ENCODE peak calls at places on chromosomes 3 and 15, in eight cellular contexts. O is activated CD8-positive, alpha-beta T cell treated with anti-CD3 and anti-CD28 coated beads for 36 hours; Y is stomach; I is GM12878; D is AG09319; V is hepatocyte; P is natural killer cell; K is DND-41. H is an unnamed sample.

GRCh38 chr3:27568393-27568792 is 84.2 kb upstream of the SLC4A7 start:
- DNase-seq in O (no peak), Y (peak), I (no peak), D (no peak), V (peak), P (no peak), K (no peak), H (no peak)

GRCh38 chr15:26841514-26841913 is 25.3 kb upstream of the GABRA5 start:
- DNase-seq in O (no peak), Y (no peak), I (no peak), D (no peak), V (no peak), P (no peak), K (no peak), H (no peak)

GRCh38 chr3:194162070-194162678 is 26.2 kb downstream of the HES1 start:
- DNase-seq in O (no peak), Y (no peak), I (no peak), D (no peak), V (peak), P (no peak), K (no peak), H (no peak)

GRCh38 chr3:8621141-8621540 is 23.5 kb downstream of the SSUH2 start:
- DNase-seq in O (no peak), Y (no peak), I (no peak), D (no peak), V (no peak), P (no peak), K (no peak), H (no peak)

GRCh38 chr15:71596672-71597071 is 213.7 kb upstream of the NR2E3 start:
- DNase-seq in O (no peak), Y (peak), I (no peak), D (peak), V (no peak), P (no peak), K (no peak), H (no peak)

GRCh38 chr3:30438121-30438520 is 168.3 kb upstream of the TGFBR2 start:
- DNase-seq in O (no peak), Y (no peak), I (no peak), D (no peak), V (no peak), P (no peak), K (no peak), H (no peak)

GRCh38 chr15:54101664-54102270 is 123.5 kb downstream of the UNC13C start:
- DNase-seq in O (no peak), Y (no peak), I (no peak), D (no peak), V (no peak), P (no peak), K (no peak), H (no peak)

GRCh38 chr3:65979152-65979551 is 59.6 kb downstream of the MAGI1 start:
- DNase-seq in O (no peak), Y (no peak), I (no peak), D (peak), V (no peak), P (no peak), K (no peak), H (no peak)

GRCh38 chr3:42490243-42490642 is 12.2 kb upstream of the VIPR1 start:
- DNase-seq in O (no peak), Y (peak), I (peak), D (no peak), V (peak), P (no peak), K (no peak), H (no peak)

GRCh38 chr3:197733042-197733441 is 3.7 kb downstream of the RUBCN start:
- DNase-seq in O (no peak), Y (no peak), I (no peak), D (no peak), V (no peak), P (no peak), K (no peak), H (no peak)

GRCh38 chr3:87771338-87772059 is 287.3 kb downstream of the CGGBP1 start:
- DNase-seq in O (peak), Y (no peak), I (peak), D (no peak), V (peak), P (no peak), K (peak), H (peak)

GRCh38 chr3:120705851-120706582 is 24.0 kb upstream of the HGD start:
- DNase-seq in O (no peak), Y (no peak), I (no peak), D (no peak), V (no peak), P (no peak), K (no peak), H (no peak)

GRCh38 chr3:82474140-82474539 is 712.7 kb upstream of the GBE1 start:
- DNase-seq in O (no peak), Y (no peak), I (no peak), D (no peak), V (no peak), P (no peak), K (no peak), H (no peak)

GRCh38 chr3:37813403-37813802 is 48.3 kb upstream of the CTDSPL start:
- DNase-seq in O (no peak), Y (no peak), I (peak), D (no peak), V (no peak), P (no peak), K (no peak), H (no peak)

GRCh38 chr15:76162050-76162425 is 102.3 kb downstream of the TMEM266 start:
- DNase-seq in O (no peak), Y (no peak), I (no peak), D (no peak), V (no peak), P (no peak), K (no peak), H (no peak)

GRCh38 chr3:161946443-161946960 is 449.9 kb downstream of the OTOL1 start:
- DNase-seq in O (no peak), Y (no peak), I (no peak), D (no peak), V (no peak), P (no peak), K (no peak), H (no peak)

GRCh38 chr3:113496924-113497323 is 18.0 kb downstream of the SPICE1 start:
- DNase-seq in O (no peak), Y (no peak), I (no peak), D (no peak), V (no peak), P (no peak), K (no peak), H (no peak)

GRCh38 chr15:67240235-67241131 is 14.0 kb downstream of the AAGAB start:
- DNase-seq in O (peak), Y (peak), I (peak), D (no peak), V (peak), P (no peak), K (no peak), H (no peak)

GRCh38 chr15:71242292-71242691 is 127.0 kb downstream of the THSD4 start:
- DNase-seq in O (no peak), Y (no peak), I (no peak), D (no peak), V (no peak), P (no peak), K (no peak), H (no peak)

GRCh38 chr3:7630925-7631324 is 770.0 kb downstream of the GRM7 start:
- DNase-seq in O (no peak), Y (peak), I (no peak), D (no peak), V (peak), P (no peak), K (no peak), H (no peak)

GRCh38 chr15:28125673-28126651 is 26.8 kb upstream of the OCA2 start:
- DNase-seq in O (no peak), Y (no peak), I (no peak), D (peak), V (peak), P (no peak), K (no peak), H (no peak)

GRCh38 chr3:71713041-71713440 is 12.2 kb downstream of the EIF4E3 start:
- DNase-seq in O (no peak), Y (no peak), I (no peak), D (no peak), V (no peak), P (no peak), K (no peak), H (no peak)

GRCh38 chr3:64166584-64167155 is 58.6 kb downstream of the PRICKLE2 start:
- DNase-seq in O (no peak), Y (no peak), I (no peak), D (no peak), V (no peak), P (no peak), K (no peak), H (no peak)

GRCh38 chr15:83106994-83107840 is at the start of gene TM6SF1:
- DNase-seq in O (peak), Y (no peak), I (no peak), D (no peak), V (peak), P (peak), K (peak), H (no peak)

GRCh38 chr3:62134061-62134496 is 239.3 kb downstream of the FEZF2 start:
- DNase-seq in O (no peak), Y (peak), I (no peak), D (no peak), V (no peak), P (no peak), K (no peak), H (no peak)

GRCh38 chr3:112653209-112653871 is 12.4 kb upstream of the CCDC80 start:
- DNase-seq in O (no peak), Y (no peak), I (no peak), D (no peak), V (peak), P (no peak), K (no peak), H (no peak)

GRCh38 chr15:69807752-69808151 is 290.0 kb downstream of the TLE3 start:
- DNase-seq in O (peak), Y (no peak), I (no peak), D (no peak), V (peak), P (no peak), K (no peak), H (no peak)

GRCh38 chr3:42097166-42097946 is 6.2 kb downstream of the TRAK1 start:
- DNase-seq in O (peak), Y (no peak), I (no peak), D (no peak), V (no peak), P (no peak), K (no peak), H (no peak)

GRCh38 chr3:60215952-60216351 is 1035.3 kb downstream of the FHIT start:
- DNase-seq in O (no peak), Y (no peak), I (no peak), D (no peak), V (no peak), P (no peak), K (no peak), H (no peak)

GRCh38 chr15:40498418-40498817 is 27.6 kb downstream of the CHST14 start:
- DNase-seq in O (no peak), Y (no peak), I (no peak), D (no peak), V (no peak), P (no peak), K (no peak), H (no peak)

GRCh38 chr3:20561166-20561565 is 375.2 kb upstream of the SGO1 start:
- DNase-seq in O (no peak), Y (no peak), I (no peak), D (no peak), V (no peak), P (no peak), K (no peak), H (no peak)
- TF ChIP-seq CTCF in O (no peak), Y (no peak), I (no peak), D (no peak), V (no peak), P (no peak), K (no peak), H (no peak)

GRCh38 chr15:81293728-81294500 is 30.0 kb downstream of the STARD5 start:
- DNase-seq in O (peak), Y (peak), I (peak), D (no peak), V (no peak), P (peak), K (peak), H (no peak)

GRCh38 chr15:81295466-81296145 is 28.3 kb downstream of the STARD5 start:
- DNase-seq in O (peak), Y (no peak), I (no peak), D (no peak), V (no peak), P (no peak), K (no peak), H (no peak)

GRCh38 chr15:81296218-81296617 is 27.7 kb downstream of the STARD5 start:
- DNase-seq in O (no peak), Y (no peak), I (no peak), D (no peak), V (no peak), P (no peak), K (peak), H (no peak)

GRCh38 chr15:81292516-81293001 is 31.4 kb downstream of the STARD5 start:
- DNase-seq in O (peak), Y (no peak), I (peak), D (no peak), V (no peak), P (no peak), K (no peak), H (no peak)

DNA sequence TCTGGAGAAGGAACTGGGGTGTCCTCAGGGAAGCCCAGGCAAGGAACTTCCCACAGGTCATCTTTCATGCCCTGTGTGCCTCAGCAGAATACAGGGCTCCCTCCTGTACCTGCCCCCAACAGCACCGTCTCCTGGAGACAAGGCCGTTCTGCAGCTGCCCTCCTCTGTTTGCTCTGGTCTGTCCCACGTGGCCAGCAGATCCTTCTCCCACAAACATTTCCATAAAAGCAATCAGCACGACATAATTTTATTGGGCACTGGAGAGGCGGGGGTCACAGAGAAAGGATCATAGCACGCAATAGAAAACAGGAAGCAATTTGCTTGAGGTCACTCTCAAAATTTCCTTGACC is 29.5 kb downstream of the STARD5 start:
- DNase-seq in O (peak), Y (no peak), I (no peak), D (no peak), V (no peak), P (no peak), K (no peak), H (no peak)
- TF ChIP-seq CTCF in O (peak), Y (no peak), I (peak), D (no peak), V (no peak), P (no peak), K (peak), H (no peak)

GRCh38 chr3:40073310-40074007 is 236.0 kb upstream of the EIF1B start:
- DNase-seq in O (no peak), Y (no peak), I (no peak), D (no peak), V (peak), P (no peak), K (no peak), H (no peak)
- TF ChIP-seq CTCF in O (no peak), Y (no peak), I (no peak), D (no peak), V (no peak), P (no peak), K (no peak), H (peak)

DNA sequence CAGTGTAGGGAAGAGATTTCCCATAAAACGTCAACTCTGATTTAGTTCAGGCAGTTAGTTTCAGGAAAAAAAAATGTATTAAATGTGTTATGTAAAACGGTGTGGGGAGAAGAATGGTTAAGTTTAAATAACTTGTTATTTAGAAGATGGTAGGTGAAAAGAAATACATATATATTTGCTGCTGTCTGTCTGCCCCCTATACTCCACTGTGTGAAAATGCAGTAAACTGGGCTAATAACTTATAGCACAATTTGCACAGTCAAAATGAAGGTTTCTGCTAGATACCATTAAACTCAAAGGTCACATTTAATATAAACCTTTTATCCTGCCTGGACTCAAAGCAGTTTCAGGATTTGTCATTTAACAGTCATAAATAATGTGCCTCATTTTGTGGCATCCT is 515.0 kb downstream of the FGF12 start:
- DNase-seq in O (no peak), Y (no peak), I (no peak), D (no peak), V (no peak), P (no peak), K (no peak), H (no peak)
- TF ChIP-seq CTCF in O (no peak), Y (no peak), I (peak), D (no peak), V (peak), P (no peak), K (peak), H (peak)

DNA sequence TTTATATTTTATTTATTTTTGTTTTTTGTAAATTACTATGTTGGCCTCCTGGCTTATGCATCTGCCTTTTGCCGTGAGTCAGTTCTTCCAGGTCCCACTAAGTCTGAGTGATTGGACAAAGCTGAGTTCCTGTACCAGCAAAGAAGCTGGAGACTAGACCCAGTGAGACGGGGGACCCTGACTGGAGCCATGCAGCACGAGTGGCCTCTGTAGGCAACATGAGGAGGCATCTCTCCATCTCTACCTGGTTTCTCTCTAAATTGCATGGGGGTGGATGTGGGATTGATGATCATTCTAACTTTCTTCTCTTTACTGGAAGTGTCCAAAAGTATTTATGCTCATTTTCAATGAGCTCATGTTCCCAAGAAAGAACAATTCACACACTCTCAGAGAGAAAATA is 155.3 kb upstream of the MRPL3 start:
- DNase-seq in O (no peak), Y (no peak), I (no peak), D (no peak), V (peak), P (no peak), K (no peak), H (no peak)
- TF ChIP-seq CTCF in O (no peak), Y (no peak), I (peak), D (no peak), V (no peak), P (no peak), K (no peak), H (peak)